ENCODE peak calls at places on chromosomes 12 and 14, in eight cellular contexts. One of them, this sample, is unnamed.

GRCh38 chr14:54570651-54571415 is 3.9 kb downstream of the SAMD4A start:
- DNase-seq in thoracic aorta: no peak
- DNase-seq in pancreas: no peak
- DNase-seq in Karpas-422: no peak
- DNase-seq in CD8-positive, alpha-beta memory T cell: no peak
- DNase-seq in ascending aorta: no peak
- DNase-seq in CD4-positive, alpha-beta T cell: no peak
- DNase-seq in A549: no peak
- DNase-seq in this sample: no peak

GRCh38 chr12:6966351-6966750 is 4.1 kb downstream of the PHB2 start:
- DNase-seq in thoracic aorta: no peak
- DNase-seq in pancreas: no peak
- DNase-seq in Karpas-422: no peak
- DNase-seq in CD8-positive, alpha-beta memory T cell: no peak
- DNase-seq in ascending aorta: no peak
- DNase-seq in CD4-positive, alpha-beta T cell: no peak
- DNase-seq in A549: no peak
- DNase-seq in this sample: no peak

GRCh38 chr14:105367116-105368031 is 31.0 kb upstream of the TEX22 start:
- DNase-seq in thoracic aorta: no peak
- DNase-seq in pancreas: peak
- DNase-seq in Karpas-422: no peak
- DNase-seq in CD8-positive, alpha-beta memory T cell: no peak
- DNase-seq in ascending aorta: no peak
- DNase-seq in CD4-positive, alpha-beta T cell: no peak
- DNase-seq in A549: no peak
- DNase-seq in this sample: no peak

GRCh38 chr12:47772094-47772660 is 861 bp upstream of the SLC48A1 start:
- DNase-seq in thoracic aorta: no peak
- DNase-seq in pancreas: peak
- DNase-seq in Karpas-422: no peak
- DNase-seq in CD8-positive, alpha-beta memory T cell: no peak
- DNase-seq in ascending aorta: no peak
- DNase-seq in CD4-positive, alpha-beta T cell: no peak
- DNase-seq in A549: no peak
- DNase-seq in this sample: no peak

GRCh38 chr12:113537751-113538087 is 66.0 kb upstream of the LHX5 start:
- DNase-seq in thoracic aorta: no peak
- DNase-seq in pancreas: no peak
- DNase-seq in Karpas-422: no peak
- DNase-seq in CD8-positive, alpha-beta memory T cell: no peak
- DNase-seq in ascending aorta: no peak
- DNase-seq in CD4-positive, alpha-beta T cell: no peak
- DNase-seq in A549: no peak
- DNase-seq in this sample: no peak

GRCh38 chr14:49366416-49366815 is 219.8 kb downstream of the RPS29 start:
- DNase-seq in thoracic aorta: no peak
- DNase-seq in pancreas: no peak
- DNase-seq in Karpas-422: no peak
- DNase-seq in CD8-positive, alpha-beta memory T cell: no peak
- DNase-seq in ascending aorta: no peak
- DNase-seq in CD4-positive, alpha-beta T cell: no peak
- DNase-seq in A549: no peak
- DNase-seq in this sample: no peak

GRCh38 chr12:14885718-14886201 is at the start of gene MGP:
- DNase-seq in thoracic aorta: peak
- DNase-seq in pancreas: no peak
- DNase-seq in Karpas-422: no peak
- DNase-seq in CD8-positive, alpha-beta memory T cell: no peak
- DNase-seq in ascending aorta: peak
- DNase-seq in CD4-positive, alpha-beta T cell: no peak
- DNase-seq in A549: no peak
- DNase-seq in this sample: no peak

GRCh38 chr14:22524784-22525161 is 64.3 kb downstream of the DAD1 start:
- DNase-seq in thoracic aorta: no peak
- DNase-seq in pancreas: no peak
- DNase-seq in Karpas-422: no peak
- DNase-seq in CD8-positive, alpha-beta memory T cell: no peak
- DNase-seq in ascending aorta: no peak
- DNase-seq in CD4-positive, alpha-beta T cell: no peak
- DNase-seq in A549: no peak
- DNase-seq in this sample: no peak

GRCh38 chr14:75658957-75659356 is 1.7 kb downstream of the ERG28 start:
- DNase-seq in thoracic aorta: no peak
- DNase-seq in pancreas: no peak
- DNase-seq in Karpas-422: no peak
- DNase-seq in CD8-positive, alpha-beta memory T cell: no peak
- DNase-seq in ascending aorta: no peak
- DNase-seq in CD4-positive, alpha-beta T cell: no peak
- DNase-seq in A549: no peak
- DNase-seq in this sample: no peak

DNA sequence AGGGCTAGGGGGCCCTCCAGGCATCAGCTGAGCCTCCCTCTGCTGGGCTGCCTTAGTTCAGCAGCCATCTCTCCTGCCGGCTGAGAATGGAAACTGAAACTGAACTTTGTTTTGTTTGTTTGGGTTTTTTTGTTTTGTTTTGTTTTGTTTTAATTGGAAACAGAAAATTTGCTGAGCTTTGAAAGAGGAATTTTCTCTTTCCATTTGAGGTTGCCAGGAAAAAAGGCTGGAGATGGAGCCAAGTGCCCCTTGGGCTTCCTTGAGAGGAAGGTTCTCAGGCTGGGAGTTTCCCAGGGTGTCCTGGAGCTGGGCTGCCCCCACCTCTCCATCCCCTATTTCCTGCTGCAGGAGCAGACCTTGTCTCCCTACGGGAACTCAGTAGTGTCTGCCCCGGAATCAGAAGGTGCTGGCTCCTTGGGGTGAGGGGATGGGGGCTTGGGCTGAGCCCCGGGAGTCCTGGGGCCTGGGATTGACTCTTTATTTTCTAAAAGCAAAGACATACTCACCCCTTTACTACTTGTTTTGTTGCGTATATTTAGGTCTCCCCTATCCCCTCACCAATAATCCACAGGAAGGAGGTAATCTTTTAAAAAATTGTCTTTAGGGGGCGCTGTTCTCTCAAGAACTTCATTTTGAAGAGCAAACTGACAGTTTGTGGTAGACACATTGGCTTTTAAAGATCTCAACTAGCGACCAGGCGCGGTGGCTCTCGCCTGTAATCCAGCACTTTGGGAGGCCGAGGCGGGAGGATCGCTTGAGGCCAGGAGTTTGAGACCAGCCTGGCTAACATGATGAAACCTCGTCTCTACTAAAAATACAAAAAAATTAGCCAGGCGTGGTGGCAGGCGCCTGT is 21.3 kb upstream of the OASL start:
- DNase-seq in thoracic aorta: no peak
- DNase-seq in pancreas: no peak
- DNase-seq in Karpas-422: peak
- DNase-seq in CD8-positive, alpha-beta memory T cell: peak
- DNase-seq in ascending aorta: no peak
- DNase-seq in CD4-positive, alpha-beta T cell: peak
- DNase-seq in A549: peak
- DNase-seq in this sample: no peak
- H3K27ac ChIP-seq in thoracic aorta: no peak
- H3K27ac ChIP-seq in pancreas: peak
- H3K27ac ChIP-seq in Karpas-422: no peak
- H3K27ac ChIP-seq in CD8-positive, alpha-beta memory T cell: peak
- H3K27ac ChIP-seq in ascending aorta: no peak
- H3K27ac ChIP-seq in CD4-positive, alpha-beta T cell: peak
- H3K27ac ChIP-seq in A549: peak
- H3K27ac ChIP-seq in this sample: peak

DNA sequence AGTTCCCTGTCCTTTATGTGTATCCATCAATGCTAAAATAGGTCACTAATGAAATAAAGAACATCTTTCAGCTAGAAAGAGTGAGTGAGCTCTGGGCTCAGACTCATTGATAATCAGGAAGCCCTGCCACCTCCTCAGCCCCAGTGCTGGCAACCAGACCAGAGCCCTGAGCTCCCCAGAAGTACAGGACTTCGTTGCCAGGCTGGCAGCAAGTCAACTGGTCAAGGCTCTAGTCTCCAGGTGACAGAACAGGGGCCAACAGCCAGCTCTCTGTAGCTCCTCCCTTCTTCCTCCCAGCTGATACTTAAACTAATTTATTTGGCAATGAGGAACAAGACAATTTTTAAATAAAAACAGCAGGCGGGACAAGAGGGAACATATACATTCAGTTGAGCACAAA is 145.3 kb downstream of the EGLN3 start:
- DNase-seq in thoracic aorta: no peak
- DNase-seq in pancreas: no peak
- DNase-seq in Karpas-422: no peak
- DNase-seq in CD8-positive, alpha-beta memory T cell: no peak
- DNase-seq in ascending aorta: no peak
- DNase-seq in CD4-positive, alpha-beta T cell: no peak
- DNase-seq in A549: no peak
- DNase-seq in this sample: no peak
- H3K27ac ChIP-seq in thoracic aorta: no peak
- H3K27ac ChIP-seq in pancreas: no peak
- H3K27ac ChIP-seq in Karpas-422: no peak
- H3K27ac ChIP-seq in CD8-positive, alpha-beta memory T cell: no peak
- H3K27ac ChIP-seq in ascending aorta: no peak
- H3K27ac ChIP-seq in CD4-positive, alpha-beta T cell: no peak
- H3K27ac ChIP-seq in A549: no peak
- H3K27ac ChIP-seq in this sample: no peak

DNA sequence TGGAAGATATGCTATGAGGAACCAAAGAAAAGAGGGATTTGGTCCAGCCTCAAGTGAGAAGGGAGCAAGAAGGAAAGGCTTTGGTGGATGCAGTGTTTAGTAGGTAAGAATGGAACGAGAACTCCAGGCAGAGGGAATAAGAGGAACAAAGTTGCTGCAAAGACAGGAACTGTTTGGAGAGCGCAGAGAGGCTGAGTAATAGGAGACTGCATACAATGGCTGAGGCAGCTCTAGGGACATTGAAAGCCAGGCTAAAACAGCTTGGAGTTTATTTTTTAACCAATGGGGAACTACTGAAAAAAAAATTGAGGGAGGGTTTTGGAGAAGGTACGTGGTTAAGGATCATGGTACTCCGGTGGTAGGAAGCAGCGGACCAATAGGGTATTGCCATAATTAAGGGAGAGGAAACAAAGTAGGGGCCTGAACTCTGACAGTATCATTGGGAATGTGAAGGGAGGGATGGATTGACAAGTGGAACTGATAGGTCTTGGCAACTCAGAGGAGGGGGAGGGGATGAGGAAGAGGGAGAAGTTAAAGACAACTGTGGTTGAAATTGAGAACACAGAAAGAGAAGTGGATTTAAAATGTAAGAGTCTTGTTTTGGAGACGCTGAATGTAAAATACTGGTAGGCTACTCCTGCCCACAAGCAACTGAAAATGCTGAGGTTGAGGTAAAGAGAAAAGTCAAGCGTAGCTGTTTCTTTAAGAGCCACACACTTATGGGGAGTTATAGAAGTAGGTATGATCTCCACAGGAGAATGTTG is 4.8 kb downstream of the ASCL4 start:
- DNase-seq in thoracic aorta: no peak
- DNase-seq in pancreas: no peak
- DNase-seq in Karpas-422: no peak
- DNase-seq in CD8-positive, alpha-beta memory T cell: no peak
- DNase-seq in ascending aorta: no peak
- DNase-seq in CD4-positive, alpha-beta T cell: no peak
- DNase-seq in A549: no peak
- DNase-seq in this sample: no peak
- H3K27ac ChIP-seq in thoracic aorta: no peak
- H3K27ac ChIP-seq in pancreas: no peak
- H3K27ac ChIP-seq in Karpas-422: no peak
- H3K27ac ChIP-seq in CD8-positive, alpha-beta memory T cell: no peak
- H3K27ac ChIP-seq in ascending aorta: no peak
- H3K27ac ChIP-seq in CD4-positive, alpha-beta T cell: no peak
- H3K27ac ChIP-seq in A549: no peak
- H3K27ac ChIP-seq in this sample: peak

DNA sequence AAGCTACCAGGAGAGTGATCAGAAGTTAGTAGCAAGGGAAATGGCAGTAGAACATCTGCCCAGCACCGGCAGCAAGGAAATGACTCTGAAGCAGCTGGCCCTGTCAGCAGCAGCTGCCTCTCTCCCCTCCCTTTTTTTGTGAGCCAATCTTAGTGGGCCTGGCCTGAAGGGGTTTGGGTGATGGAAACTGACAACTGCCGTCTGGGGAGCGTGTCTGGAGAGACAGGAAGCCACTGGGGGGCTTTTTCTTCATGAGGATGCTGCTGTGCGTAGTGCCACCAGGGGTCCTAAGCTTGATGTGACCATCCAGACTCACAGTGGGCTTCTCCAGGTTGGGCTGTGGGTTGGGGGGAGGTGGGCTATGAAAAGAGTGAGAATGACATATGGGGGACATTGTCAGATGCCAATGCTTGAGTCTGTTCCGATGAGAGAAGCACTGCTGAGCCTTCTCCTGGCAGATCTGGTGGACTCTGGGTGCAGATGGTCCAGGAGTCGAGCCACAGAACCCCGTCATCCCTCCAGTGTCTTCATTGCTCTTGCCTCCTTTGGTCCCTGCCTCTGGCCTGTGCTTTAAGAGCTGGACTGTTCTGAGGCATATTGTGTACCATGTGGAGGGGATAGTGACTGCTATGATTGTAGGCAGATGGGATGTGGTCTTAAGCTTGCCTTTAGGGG is 87.6 kb upstream of the HIF1A start:
- DNase-seq in thoracic aorta: no peak
- DNase-seq in pancreas: no peak
- DNase-seq in Karpas-422: peak
- DNase-seq in CD8-positive, alpha-beta memory T cell: no peak
- DNase-seq in ascending aorta: no peak
- DNase-seq in CD4-positive, alpha-beta T cell: no peak
- DNase-seq in A549: no peak
- DNase-seq in this sample: no peak
- H3K27ac ChIP-seq in thoracic aorta: no peak
- H3K27ac ChIP-seq in pancreas: no peak
- H3K27ac ChIP-seq in Karpas-422: no peak
- H3K27ac ChIP-seq in CD8-positive, alpha-beta memory T cell: no peak
- H3K27ac ChIP-seq in ascending aorta: no peak
- H3K27ac ChIP-seq in CD4-positive, alpha-beta T cell: no peak
- H3K27ac ChIP-seq in A549: no peak
- H3K27ac ChIP-seq in this sample: no peak

GRCh38 chr12:95637010-95637409 is 85.7 kb upstream of the USP44 start:
- DNase-seq in thoracic aorta: no peak
- DNase-seq in pancreas: no peak
- DNase-seq in Karpas-422: no peak
- DNase-seq in CD8-positive, alpha-beta memory T cell: no peak
- DNase-seq in ascending aorta: no peak
- DNase-seq in CD4-positive, alpha-beta T cell: no peak
- DNase-seq in A549: no peak
- DNase-seq in this sample: no peak
- H3K27ac ChIP-seq in thoracic aorta: no peak
- H3K27ac ChIP-seq in pancreas: no peak
- H3K27ac ChIP-seq in Karpas-422: no peak
- H3K27ac ChIP-seq in CD8-positive, alpha-beta memory T cell: no peak
- H3K27ac ChIP-seq in ascending aorta: no peak
- H3K27ac ChIP-seq in CD4-positive, alpha-beta T cell: no peak
- H3K27ac ChIP-seq in A549: peak
- H3K27ac ChIP-seq in this sample: no peak

This sample was measured in esophagus squamous epithelium.